ENCODE peak calls at places on chromosome 1, in five cellular contexts. One of them, this sample, is unnamed.
A peak's percentile ranks its signal among the peaks of the same experiment; 100 is the strongest.

GRCh38 chr1:114167226-114167625 is 13.6 kb upstream of the SYT6 start:
- DNase-seq in astrocyte of the hippocampus: no peak
- DNase-seq in GM04504: no peak
- DNase-seq in CD4-positive, alpha-beta memory T cell: no peak
- DNase-seq in substantia nigra: no peak
- DNase-seq in this sample: no peak

GRCh38 chr1:66750578-66750977 is 1.7 kb upstream of the DYNLT5 start:
- DNase-seq in astrocyte of the hippocampus: no peak
- DNase-seq in GM04504: no peak
- DNase-seq in CD4-positive, alpha-beta memory T cell: no peak
- DNase-seq in substantia nigra: no peak
- DNase-seq in this sample: no peak

GRCh38 chr1:183194527-183195145 is 8.6 kb downstream of the LAMC2 start:
- DNase-seq in astrocyte of the hippocampus: peak; percentile 12
- DNase-seq in GM04504: no peak
- DNase-seq in CD4-positive, alpha-beta memory T cell: no peak
- DNase-seq in substantia nigra: no peak
- DNase-seq in this sample: no peak

GRCh38 chr1:21875621-21876063 is 61.5 kb downstream of the HSPG2 start:
- DNase-seq in astrocyte of the hippocampus: no peak
- DNase-seq in GM04504: no peak
- DNase-seq in CD4-positive, alpha-beta memory T cell: no peak
- DNase-seq in substantia nigra: no peak
- DNase-seq in this sample: no peak

GRCh38 chr1:62082456-62083363 is 111.9 kb upstream of the L1TD1 start:
- DNase-seq in astrocyte of the hippocampus: peak; percentile 67
- DNase-seq in GM04504: peak; percentile 17
- DNase-seq in CD4-positive, alpha-beta memory T cell: no peak
- DNase-seq in substantia nigra: peak; percentile 4
- DNase-seq in this sample: peak; percentile 19

GRCh38 chr1:212037900-212038299 is 2.4 kb downstream of the DTL start:
- DNase-seq in astrocyte of the hippocampus: no peak
- DNase-seq in GM04504: no peak
- DNase-seq in CD4-positive, alpha-beta memory T cell: no peak
- DNase-seq in substantia nigra: no peak
- DNase-seq in this sample: no peak

GRCh38 chr1:156510709-156511108 is 10.1 kb upstream of the MEF2D start:
- DNase-seq in astrocyte of the hippocampus: peak; percentile 88
- DNase-seq in GM04504: peak; percentile 81
- DNase-seq in CD4-positive, alpha-beta memory T cell: no peak
- DNase-seq in substantia nigra: peak; percentile 84
- DNase-seq in this sample: no peak

GRCh38 chr1:202018476-202019234 is 8.3 kb downstream of the ELF3 start:
- DNase-seq in astrocyte of the hippocampus: peak; percentile 15
- DNase-seq in GM04504: no peak
- DNase-seq in CD4-positive, alpha-beta memory T cell: no peak
- DNase-seq in substantia nigra: no peak
- DNase-seq in this sample: no peak

GRCh38 chr1:158272681-158273080 is 17.0 kb upstream of the CD1C start:
- DNase-seq in astrocyte of the hippocampus: no peak
- DNase-seq in GM04504: no peak
- DNase-seq in CD4-positive, alpha-beta memory T cell: no peak
- DNase-seq in substantia nigra: no peak
- DNase-seq in this sample: no peak